ENCODE peak calls at places on chromosomes 11 and 22, in five cellular contexts. P is EH, C is testis, S is A172, Q is astrocyte of the spinal cord. A is an unnamed sample.

GRCh38 chr11:6269994-6270393 is 10.4 kb downstream of the CCKBR start:
- DNase-seq in P (no peak), C (peak), S (no peak), Q (no peak), A (no peak)

GRCh38 chr22:46336119-46337078 is 885 bp downstream of the TRMU start:
- DNase-seq in P (peak), C (peak), S (no peak), Q (no peak), A (no peak)

GRCh38 chr11:131206671-131207070 is 163.7 kb upstream of the NTM start:
- DNase-seq in P (peak), C (no peak), S (no peak), Q (no peak), A (no peak)

GRCh38 chr22:37043828-37044538 is 7.6 kb upstream of the KCTD17 start:
- DNase-seq in P (peak), C (peak), S (peak), Q (no peak), A (peak)

GRCh38 chr22:20244744-20245576 is 23.2 kb downstream of the RTN4R start:
- DNase-seq in P (no peak), C (no peak), S (no peak), Q (no peak), A (no peak)

GRCh38 chr22:21082248-21082647 is 36.5 kb downstream of the LRRC74B start:
- DNase-seq in P (peak), C (no peak), S (no peak), Q (no peak), A (no peak)

GRCh38 chr11:10784229-10785145 is 24.2 kb downstream of the EIF4G2 start:
- DNase-seq in P (peak), C (no peak), S (no peak), Q (peak), A (no peak)

GRCh38 chr11:119666463-119667131 is 62.4 kb downstream of the NECTIN1 start:
- DNase-seq in P (peak), C (peak), S (peak), Q (peak), A (peak)

GRCh38 chr11:72369786-72370185 is 64.5 kb downstream of the CLPB start:
- DNase-seq in P (peak), C (no peak), S (no peak), Q (no peak), A (no peak)

GRCh38 chr11:128503231-128503991 is 83.9 kb downstream of the ETS1 start:
- DNase-seq in P (peak), C (no peak), S (peak), Q (peak), A (no peak)

GRCh38 chr11:113329725-113330124 is 15.3 kb downstream of the TTC12 start:
- DNase-seq in P (no peak), C (no peak), S (no peak), Q (no peak), A (no peak)

GRCh38 chr11:6737872-6738466 is 33.8 kb downstream of the OR2AG2 start:
- DNase-seq in P (peak), C (peak), S (peak), Q (peak), A (peak)

GRCh38 chr11:79069504-79069903 is 371.3 kb downstream of the TENM4 start:
- DNase-seq in P (no peak), C (peak), S (no peak), Q (no peak), A (no peak)

GRCh38 chr11:118807800-118808778 is 17.1 kb upstream of the DDX6 start:
- DNase-seq in P (no peak), C (no peak), S (no peak), Q (no peak), A (no peak)

GRCh38 chr22:29762263-29762662 is 4.5 kb downstream of the ZMAT5 start:
- DNase-seq in P (no peak), C (no peak), S (no peak), Q (no peak), A (no peak)

GRCh38 chr22:31084811-31085492 is 3.8 kb downstream of the SMTN start:
- DNase-seq in P (peak), C (peak), S (peak), Q (peak), A (no peak)

GRCh38 chr11:10770626-10771254 is 19.7 kb downstream of the CTR9 start:
- DNase-seq in P (peak), C (peak), S (peak), Q (peak), A (peak)

GRCh38 chr11:47257518-47258316 is at the start of gene NR1H3:
- DNase-seq in P (peak), C (peak), S (peak), Q (peak), A (no peak)

GRCh38 chr22:29351891-29352290 is 36.4 kb upstream of the RASL10A start:
- DNase-seq in P (no peak), C (no peak), S (no peak), Q (no peak), A (no peak)

GRCh38 chr11:119046489-119046888 is 10.5 kb downstream of the HYOU1 start:
- DNase-seq in P (no peak), C (no peak), S (no peak), Q (no peak), A (no peak)

GRCh38 chr22:35258144-35258988 is 1.1 kb downstream of the HMGXB4 start:
- DNase-seq in P (peak), C (peak), S (peak), Q (peak), A (peak)

GRCh38 chr22:27552863-27553262 is 248.7 kb downstream of the MN1 start:
- DNase-seq in P (no peak), C (no peak), S (no peak), Q (no peak), A (no peak)

GRCh38 chr11:74157169-74157568 is 13.6 kb downstream of the C2CD3 start:
- DNase-seq in P (no peak), C (no peak), S (no peak), Q (no peak), A (no peak)

GRCh38 chr11:20315800-20316199 is 47.7 kb upstream of the HTATIP2 start:
- DNase-seq in P (no peak), C (no peak), S (no peak), Q (no peak), A (no peak)

GRCh38 chr11:134275534-134276395 is at the start of gene GLB1L3:
- DNase-seq in P (peak), C (peak), S (no peak), Q (no peak), A (no peak)

GRCh38 chr22:39995346-39996252 is 845 bp downstream of the FAM83F start:
- DNase-seq in P (no peak), C (peak), S (no peak), Q (no peak), A (no peak)

GRCh38 chr11:64814712-64815187 is 4.4 kb upstream of the MEN1 start:
- DNase-seq in P (no peak), C (no peak), S (peak), Q (no peak), A (peak)

GRCh38 chr22:37518509-37519267 is 527 bp downstream of the CARD10 start:
- DNase-seq in P (no peak), C (no peak), S (no peak), Q (no peak), A (peak)

GRCh38 chr11:66158156-66158555 is 88.1 kb downstream of the PACS1 start:
- DNase-seq in P (no peak), C (no peak), S (no peak), Q (no peak), A (no peak)

GRCh38 chr11:119130662-119131061 is 9.3 kb downstream of the HINFP start:
- DNase-seq in P (peak), C (no peak), S (peak), Q (no peak), A (no peak)

GRCh38 chr11:34558211-34558610 is 44.6 kb upstream of the ELF5 start:
- DNase-seq in P (no peak), C (no peak), S (peak), Q (peak), A (no peak)

GRCh38 chr11:115523727-115524399 is 19.6 kb upstream of the CADM1 start:
- DNase-seq in P (no peak), C (no peak), S (no peak), Q (no peak), A (no peak)

GRCh38 chr11:7415537-7415817 is 69.8 kb upstream of the OLFML1 start:
- DNase-seq in P (no peak), C (no peak), S (no peak), Q (no peak), A (no peak)

GRCh38 chr22:41732096-41732772 is 32.9 kb downstream of the MEI1 start:
- DNase-seq in P (no peak), C (no peak), S (no peak), Q (no peak), A (no peak)

GRCh38 chr11:79087238-79087956 is 353.4 kb downstream of the TENM4 start:
- DNase-seq in P (peak), C (no peak), S (peak), Q (peak), A (peak)

GRCh38 chr22:17083811-17084540 is 824 bp upstream of the IL17RA start:
- DNase-seq in P (peak), C (no peak), S (no peak), Q (no peak), A (no peak)

GRCh38 chr11:88313441-88313840 is 24.1 kb downstream of the CTSC start:
- DNase-seq in P (peak), C (no peak), S (no peak), Q (no peak), A (no peak)

GRCh38 chr11:65427691-65428577 is 5.3 kb downstream of the NEAT1 start:
- DNase-seq in P (peak), C (peak), S (peak), Q (peak), A (peak)

GRCh38 chr11:2790581-2790925 is 90.8 kb upstream of the KCNQ1OT1 start:
- DNase-seq in P (no peak), C (peak), S (no peak), Q (no peak), A (no peak)

A was measured in Caki2.